ENCODE peak calls at places on chromosomes 5 and 9, in ten cellular contexts. G is activated CD8-positive, alpha-beta memory T cell treated with anti-CD3 and anti-CD28 coated beads, Interleukin-2, amount 10 ng/mL, durations not matched to agents 7 days and 5 days; Z is omental fat pad; M is effector memory CD8-positive, alpha-beta T cell; A is upper lobe of right lung; L is central memory CD8-positive, alpha-beta T cell; Q is CD8-positive, alpha-beta T cell; H is RWPE2; D is heart right ventricle; E is CD4-positive, CD25-positive, alpha-beta regulatory T cell. Y is an unnamed sample.

GRCh38 chr9:92482336-92482735 is at the start of gene ASPN:
- ATAC-seq in G (no peak), Z (no peak), M (no peak), A (no peak), L (no peak), Q (no peak), H (no peak), D (peak; percentile 57), E (no peak), Y (no peak)

GRCh38 chr9:88829276-88829675 is 162.0 kb upstream of the S1PR3 start:
- ATAC-seq in G (peak; percentile 84), Z (no peak), M (no peak), A (no peak), L (no peak), Q (peak; percentile 31), H (peak; percentile 17), D (no peak), E (no peak), Y (peak; percentile 94)

GRCh38 chr5:127849436-127849835 is 146.2 kb downstream of the CCDC192 start:
- ATAC-seq in G (no peak), Z (no peak), M (no peak), A (no peak), L (no peak), Q (no peak), H (peak; percentile 70), D (no peak), E (no peak), Y (no peak)

GRCh38 chr5:66884589-66885228 is 288.5 kb downstream of the MAST4 start:
- ATAC-seq in G (no peak), Z (no peak), M (no peak), A (peak; percentile 37), L (no peak), Q (no peak), H (no peak), D (no peak), E (no peak), Y (no peak)

GRCh38 chr9:22169732-22170131 is 160.6 kb upstream of the CDKN2B start:
- ATAC-seq in G (no peak), Z (no peak), M (no peak), A (peak; percentile 69), L (no peak), Q (no peak), H (no peak), D (no peak), E (no peak), Y (no peak)

GRCh38 chr5:9533096-9533495 is 12.8 kb downstream of the SEMA5A start:
- ATAC-seq in G (no peak), Z (no peak), M (no peak), A (no peak), L (no peak), Q (no peak), H (no peak), D (peak; percentile 63), E (no peak), Y (no peak)

GRCh38 chr9:83257937-83258336 is 195.0 kb upstream of the RASEF start:
- ATAC-seq in G (no peak), Z (no peak), M (no peak), A (no peak), L (no peak), Q (no peak), H (no peak), D (peak; percentile 41), E (no peak), Y (no peak)

GRCh38 chr5:39194466-39195136 is 24.8 kb downstream of the FYB1 start:
- ATAC-seq in G (peak; percentile 16), Z (no peak), M (no peak), A (peak; percentile 64), L (no peak), Q (no peak), H (peak; percentile 95), D (no peak), E (no peak), Y (peak; percentile 49)

GRCh38 chr9:114452219-114453169 is 52.8 kb downstream of the WHRN start:
- ATAC-seq in G (no peak), Z (no peak), M (peak; percentile 50), A (no peak), L (peak; percentile 30), Q (peak; percentile 36), H (peak; percentile 25), D (no peak), E (peak; percentile 42), Y (peak; percentile 49)

GRCh38 chr5:173165193-173165988 is 21.1 kb downstream of the BNIP1 start:
- ATAC-seq in G (no peak), Z (no peak), M (no peak), A (no peak), L (no peak), Q (no peak), H (no peak), D (peak; percentile 89), E (no peak), Y (no peak)

GRCh38 chr9:96515629-96516470 is 65.9 kb downstream of the HABP4 start:
- ATAC-seq in G (no peak), Z (no peak), M (no peak), A (peak; percentile 50), L (no peak), Q (no peak), H (no peak), D (peak; percentile 58), E (no peak), Y (no peak)

GRCh38 chr5:177382423-177383029 is 1.7 kb upstream of the SLC34A1 start:
- ATAC-seq in G (no peak), Z (peak; percentile 72), M (no peak), A (no peak), L (no peak), Q (peak; percentile 70), H (peak; percentile 15), D (peak; percentile 60), E (no peak), Y (no peak)

GRCh38 chr5:14351086-14351661 is 208.0 kb downstream of the TRIO start:
- ATAC-seq in G (no peak), Z (no peak), M (no peak), A (peak; percentile 49), L (peak; percentile 21), Q (no peak), H (no peak), D (no peak), E (no peak), Y (no peak)

GRCh38 chr9:35680331-35681105 is 6.8 kb downstream of the CA9 start:
- ATAC-seq in G (no peak), Z (no peak), M (no peak), A (no peak), L (no peak), Q (no peak), H (peak; percentile 22), D (no peak), E (no peak), Y (no peak)

GRCh38 chr5:159797566-159797965 is 118.7 kb upstream of the ADRA1B start:
- ATAC-seq in G (no peak), Z (no peak), M (no peak), A (no peak), L (no peak), Q (no peak), H (no peak), D (no peak), E (no peak), Y (no peak)

GRCh38 chr5:116256717-116257116 is 171.9 kb downstream of the COMMD10 start:
- ATAC-seq in G (no peak), Z (no peak), M (no peak), A (no peak), L (no peak), Q (no peak), H (no peak), D (peak; percentile 46), E (no peak), Y (no peak)

GRCh38 chr5:42089705-42090104 is 164.6 kb downstream of the FBXO4 start:
- ATAC-seq in G (no peak), Z (no peak), M (no peak), A (no peak), L (no peak), Q (no peak), H (no peak), D (no peak), E (no peak), Y (peak; percentile 86)

GRCh38 chr5:91691592-91691991 is 308.5 kb upstream of the ARRDC3 start:
- ATAC-seq in G (no peak), Z (no peak), M (no peak), A (no peak), L (no peak), Q (no peak), H (no peak), D (no peak), E (no peak), Y (no peak)

Y was measured in activated T-helper 17 cell treated with anti-CD3 and anti-CD28 coated beads, Interleukin-2, amount 50 U/mL, for 72 hours.